ENCODE peak calls at places on chromosome 3, in four cellular contexts. T, M, W and Y are unnamed samples.
A peak's percentile ranks its signal among the peaks of the same experiment; 100 is the strongest.

GRCh38 chr3:25117005-25117593 is 311.0 kb upstream of the RARB start:
- DNase-seq in T (no peak), M (no peak), W (no peak), Y (no peak)

GRCh38 chr3:6739288-6739687 is 121.6 kb upstream of the GRM7 start:
- DNase-seq in T (no peak), M (peak; percentile 49), W (no peak), Y (no peak)

GRCh38 chr3:38960953-38961622 is 90.7 kb downstream of the SCN11A start:
- DNase-seq in T (peak; percentile 41), M (peak; percentile 73), W (peak; percentile 76), Y (peak; percentile 76)

GRCh38 chr3:29353807-29354206 is 72.9 kb downstream of the RBMS3 start:
- DNase-seq in T (no peak), M (no peak), W (no peak), Y (no peak)

GRCh38 chr3:17810759-17811158 is 68.3 kb upstream of the TBC1D5 start:
- DNase-seq in T (peak; percentile 37), M (no peak), W (no peak), Y (peak; percentile 55)

GRCh38 chr3:25581823-25582222 is 82.9 kb downstream of the TOP2B start:
- DNase-seq in T (no peak), M (no peak), W (no peak), Y (no peak)

GRCh38 chr3:134236505-134236904 is 14.2 kb downstream of the RYK start:
- DNase-seq in T (no peak), M (no peak), W (no peak), Y (no peak)

GRCh38 chr3:8869613-8870012 is 93.7 kb downstream of the RAD18 start:
- DNase-seq in T (peak; percentile 99), M (no peak), W (no peak), Y (peak; percentile 50)

GRCh38 chr3:142976621-142977398 is 13.3 kb upstream of the PAQR9 start:
- DNase-seq in T (peak; percentile 96), M (no peak), W (peak; percentile 45), Y (peak; percentile 65)

GRCh38 chr3:100556656-100557310 is 52.6 kb upstream of the ADGRG7 start:
- DNase-seq in T (peak; percentile 74), M (no peak), W (no peak), Y (no peak)

GRCh38 chr3:52771702-52772101 is 962 bp upstream of the NEK4 start:
- DNase-seq in T (no peak), M (no peak), W (no peak), Y (no peak)

GRCh38 chr3:58190291-58190690 is 20.5 kb downstream of the DNASE1L3 start:
- DNase-seq in T (no peak), M (no peak), W (no peak), Y (no peak)

GRCh38 chr3:53213276-53213675 is 42.5 kb downstream of the TKT start:
- DNase-seq in T (no peak), M (no peak), W (no peak), Y (no peak)

GRCh38 chr3:194973366-194974000 is 287.8 kb downstream of the FAM43A start:
- DNase-seq in T (no peak), M (peak; percentile 35), W (no peak), Y (no peak)
- H3K23ac ChIP-seq in T (no peak overlapping the region), M (no peak overlapping the region), W (no peak overlapping the region), Y (no peak overlapping the region)

GRCh38 chr3:12959395-12959794 is 113.8 kb downstream of the IQSEC1 start:
- DNase-seq in T (no peak), M (no peak), W (no peak), Y (no peak)
- H3K79me1 ChIP-seq in T (peaks cover 87% of the 10 kb centered on the region), M (peaks cover 47% of the 10 kb centered on the region), W (peaks cover 3% of the 10 kb centered on the region), Y (peaks cover 43% of the 10 kb centered on the region)

GRCh38 chr3:183293966-183294365 is 40.9 kb downstream of the B3GNT5 start:
- DNase-seq in T (no peak), M (no peak), W (no peak), Y (no peak)

GRCh38 chr3:183291511-183292031 is 38.5 kb downstream of the B3GNT5 start:
- DNase-seq in T (peak; percentile 66), M (no peak), W (no peak), Y (no peak)

GRCh38 chr3:183298708-183299153 is 45.7 kb downstream of the B3GNT5 start:
- DNase-seq in T (peak; percentile 94), M (peak; percentile 54), W (peak; percentile 64), Y (peak; percentile 84)

GRCh38 chr3:183296944-183297343 is 43.9 kb downstream of the B3GNT5 start:
- DNase-seq in T (no peak), M (no peak), W (no peak), Y (no peak)

GRCh38 chr3:183295211-183295610 is 42.2 kb downstream of the B3GNT5 start:
- DNase-seq in T (peak; percentile 91), M (no peak), W (no peak), Y (no peak)
- H3K56ac ChIP-seq in T (no peak overlapping the region), M (no peak overlapping the region), W (no peak overlapping the region), Y (no peak overlapping the region)

GRCh38 chr3:173395412-173396181 is 1.9 kb upstream of the NLGN1 start:
- DNase-seq in T (peak; percentile 74), M (peak; percentile 85), W (peak; percentile 94), Y (peak; percentile 92)
- H3K23ac ChIP-seq in T (peak overlapping the region; percentile 18), M (no peak overlapping the region), W (no peak overlapping the region), Y (no peak overlapping the region)

GRCh38 chr3:126991366-126992200 is 8.7 kb downstream of the PLXNA1 start:
- DNase-seq in T (no peak), M (no peak), W (no peak), Y (no peak)

GRCh38 chr3:126992776-126993175 is 9.9 kb downstream of the PLXNA1 start:
- DNase-seq in T (no peak), M (no peak), W (no peak), Y (no peak)

GRCh38 chr3:126990890-126991289 is 8.0 kb downstream of the PLXNA1 start:
- DNase-seq in T (no peak), M (no peak), W (no peak), Y (no peak)

GRCh38 chr3:126993436-126993835 is 10.5 kb downstream of the PLXNA1 start:
- DNase-seq in T (no peak), M (no peak), W (no peak), Y (no peak)

GRCh38 chr3:126992216-126992615 is 9.3 kb downstream of the PLXNA1 start:
- DNase-seq in T (no peak), M (no peak), W (no peak), Y (no peak)
- H3K79me1 ChIP-seq in T (peaks cover 83% of the 10 kb centered on the region), M (peaks cover 37% of the 10 kb centered on the region), W (no peaks in the 10 kb centered on the region), Y (peaks cover 41% of the 10 kb centered on the region)

GRCh38 chr3:169400205-169400604 is 263.3 kb downstream of the MECOM start:
- DNase-seq in T (no peak), M (no peak), W (no peak), Y (no peak)

GRCh38 chr3:169402667-169403360 is 260.7 kb downstream of the MECOM start:
- DNase-seq in T (no peak), M (no peak), W (no peak), Y (no peak)

GRCh38 chr3:169399068-169399467 is 264.4 kb downstream of the MECOM start:
- DNase-seq in T (no peak), M (no peak), W (no peak), Y (no peak)

GRCh38 chr3:169403855-169404254 is 259.7 kb downstream of the MECOM start:
- DNase-seq in T (no peak), M (no peak), W (no peak), Y (no peak)

GRCh38 chr3:169400874-169401273 is 262.6 kb downstream of the MECOM start:
- DNase-seq in T (no peak), M (no peak), W (no peak), Y (peak; percentile 59)
- H3K56ac ChIP-seq in T (no peak overlapping the region), M (no peak overlapping the region), W (no peak overlapping the region), Y (no peak overlapping the region)

DNA sequence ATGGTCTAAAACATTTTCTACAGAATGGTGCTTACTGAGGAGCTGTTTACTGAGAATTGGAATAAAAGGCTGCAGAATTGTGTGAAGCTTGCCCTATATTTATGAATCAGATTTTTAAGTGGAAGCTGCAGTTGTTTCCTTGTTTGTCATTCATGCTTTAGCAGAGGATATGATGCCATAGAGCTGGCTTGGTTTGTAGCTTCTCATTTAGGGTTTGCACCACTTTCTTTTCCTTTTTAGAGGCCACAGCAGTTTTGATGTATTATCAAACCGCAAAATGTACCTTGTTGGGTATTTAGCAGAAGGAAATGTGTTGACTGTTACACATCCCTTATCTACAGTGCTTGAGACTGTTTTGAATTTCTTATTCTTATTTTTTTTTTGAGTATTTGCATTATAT is 66.2 kb downstream of the RASA2 start:
- DNase-seq in T (no peak), M (no peak), W (no peak), Y (no peak)
- H3K23ac ChIP-seq in T (no peak overlapping the region), M (no peak overlapping the region), W (no peak overlapping the region), Y (no peak overlapping the region)

GRCh38 chr3:195887670-195888069 is 20.7 kb downstream of the TNK2 start:
- DNase-seq in T (no peak), M (no peak), W (no peak), Y (no peak)

GRCh38 chr3:195889843-195890407 is 18.4 kb downstream of the TNK2 start:
- DNase-seq in T (no peak), M (peak; percentile 71), W (no peak), Y (no peak)

GRCh38 chr3:195888981-195889842 is 19.1 kb downstream of the TNK2 start:
- DNase-seq in T (no peak), M (no peak), W (no peak), Y (no peak)

GRCh38 chr3:195886181-195887141 is 21.9 kb downstream of the TNK2 start:
- DNase-seq in T (peak; percentile 35), M (no peak), W (no peak), Y (peak; percentile 72)

GRCh38 chr3:195888311-195888761 is 20.0 kb downstream of the TNK2 start:
- DNase-seq in T (no peak), M (no peak), W (no peak), Y (no peak)
- H3K79me1 ChIP-seq in T (peaks cover 47% of the 10 kb centered on the region), M (peaks cover 3% of the 10 kb centered on the region), W (peaks cover under 1% of the 10 kb centered on the region), Y (peaks cover 3% of the 10 kb centered on the region)

DNA sequence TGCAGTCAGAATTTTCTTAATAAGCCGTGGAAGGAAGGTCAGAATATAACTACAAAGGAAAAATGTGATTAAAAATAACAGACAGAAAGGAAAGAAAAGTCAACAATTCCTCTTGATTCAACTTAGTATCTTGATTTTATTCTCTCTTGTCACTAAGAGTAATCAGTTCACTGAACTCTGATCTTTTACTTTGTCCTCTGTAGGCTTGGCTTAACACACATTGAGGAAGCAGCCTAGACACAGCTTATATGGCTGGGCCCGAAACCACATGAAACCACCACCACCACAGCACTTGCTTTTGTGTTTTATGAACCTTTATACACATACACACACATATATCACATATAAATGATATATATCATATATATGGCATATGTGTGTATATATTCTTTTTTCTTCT is 1233.7 kb upstream of the ALCAM start:
- DNase-seq in T (no peak), M (no peak), W (no peak), Y (no peak)
- H3K56ac ChIP-seq in T (no peak overlapping the region), M (no peak overlapping the region), W (no peak overlapping the region), Y (no peak overlapping the region)

GRCh38 chr3:185470323-185470722 is 28.5 kb downstream of the TMEM41A start:
- DNase-seq in T (no peak), M (peak; percentile 49), W (peak; percentile 43), Y (peak; percentile 71)
- H3K23ac ChIP-seq in T (no peak overlapping the region), M (no peak overlapping the region), W (no peak overlapping the region), Y (no peak overlapping the region)